ENCODE peak calls at places on chromosomes 13 and 19, in six cellular contexts. B, Y, X, I, R and V are unnamed samples.

GRCh38 chr19:43290568-43291359 is 21.4 kb upstream of the PSG9 start:
- DNase-seq in X (no peak), B (no peak), Y (no peak), I (peak), R (no peak), V (no peak)

GRCh38 chr19:35549174-35549788 is 3.9 kb downstream of the TMEM147 start:
- DNase-seq in R (no peak), I (peak), X (peak), Y (peak), B (no peak), V (peak)

GRCh38 chr19:41421314-41421713 is 5.9 kb downstream of the B3GNT8 start:
- DNase-seq in R (no peak), Y (no peak), I (no peak), B (no peak), X (no peak), V (no peak)

GRCh38 chr13:99393791-99394735 is 86.9 kb upstream of the GPR183 start:
- DNase-seq in Y (no peak), X (no peak), I (no peak), B (no peak), R (no peak), V (no peak)

GRCh38 chr19:16263115-16263839 is 61.3 kb upstream of the KLF2 start:
- DNase-seq in B (no peak), I (no peak), Y (no peak), R (no peak), X (no peak), V (no peak)

GRCh38 chr19:17949956-17950309 is 17.0 kb upstream of the KCNN1 start:
- DNase-seq in B (no peak), R (no peak), X (no peak), I (no peak), Y (no peak), V (no peak)

GRCh38 chr13:79869326-79869725 is 388.4 kb downstream of the NDFIP2 start:
- DNase-seq in R (no peak), I (no peak), B (peak), Y (peak), X (no peak), V (peak)

GRCh38 chr13:86907116-86907515 is 764.1 kb upstream of the SLITRK5 start:
- DNase-seq in R (no peak), X (no peak), Y (no peak), B (no peak), I (no peak), V (no peak)

GRCh38 chr19:24059572-24060295 is 27.3 kb upstream of the ZNF254 start:
- DNase-seq in X (no peak), I (no peak), R (no peak), B (no peak), Y (peak), V (peak)

GRCh38 chr13:71610876-71611275 is 256.1 kb downstream of the DACH1 start:
- DNase-seq in I (no peak), R (no peak), Y (no peak), B (no peak), X (no peak), V (no peak)

GRCh38 chr13:108213946-108214345 is 1.4 kb downstream of the LIG4 start:
- DNase-seq in I (no peak), X (no peak), R (no peak), B (no peak), Y (peak), V (peak)

GRCh38 chr19:44657211-44657921 is 13.7 kb downstream of the PVR start:
- DNase-seq in Y (peak), R (peak), X (peak), B (no peak), I (peak), V (peak)

GRCh38 chr13:81048026-81048461 is 707.1 kb upstream of the SPRY2 start:
- DNase-seq in Y (no peak), X (no peak), B (peak), R (no peak), I (no peak), V (no peak)

GRCh38 chr13:34104853-34105252 is 286.9 kb downstream of the RFC3 start:
- DNase-seq in Y (no peak), I (no peak), X (no peak), B (no peak), R (no peak), V (no peak)

GRCh38 chr19:36605839-36606478 is 846 bp downstream of the ZNF382 start:
- DNase-seq in X (no peak), B (no peak), R (no peak), Y (no peak), I (peak), V (no peak)

GRCh38 chr19:55690769-55691545 is 15.9 kb downstream of the EPN1 start:
- DNase-seq in X (no peak), B (no peak), I (no peak), R (no peak), Y (no peak), V (no peak)

GRCh38 chr13:90447735-90448103 is 899.8 kb upstream of the MIR17HG start:
- DNase-seq in R (no peak), B (peak), I (peak), Y (peak), X (no peak), V (peak)

GRCh38 chr19:10961073-10961762 is 388 bp downstream of the SMARCA4 start:
- DNase-seq in X (no peak), R (no peak), Y (no peak), B (no peak), I (peak), V (peak)

GRCh38 chr13:113874579-113875428 is 10.9 kb upstream of the GAS6 start:
- DNase-seq in R (no peak), B (no peak), X (no peak), Y (no peak), I (no peak), V (no peak)

GRCh38 chr19:41552558-41552957 is 23.4 kb upstream of the CEACAM21 start:
- DNase-seq in X (no peak), Y (no peak), I (no peak), B (no peak), R (no peak), V (no peak)

GRCh38 chr13:28251462-28251861 is 113.1 kb downstream of the PAN3 start:
- DNase-seq in R (no peak), B (no peak), I (no peak), X (no peak), Y (no peak), V (no peak)

GRCh38 chr19:18253716-18254115 is 20.5 kb downstream of the IQCN start:
- DNase-seq in X (no peak), Y (peak), B (no peak), R (no peak), I (no peak), V (peak)

GRCh38 chr13:22848539-22849052 is 332.2 kb upstream of the SGCG start:
- DNase-seq in B (no peak), I (no peak), X (no peak), Y (no peak), R (no peak), V (no peak)

GRCh38 chr19:16078759-16079707 is 2.7 kb downstream of the TPM4 start:
- DNase-seq in R (peak), X (peak), Y (peak), I (peak), B (peak), V (peak)

GRCh38 chr19:5782322-5782721 is 2.2 kb downstream of the PRR22 start:
- DNase-seq in X (no peak), R (no peak), Y (no peak), B (no peak), I (no peak), V (no peak)

DNA sequence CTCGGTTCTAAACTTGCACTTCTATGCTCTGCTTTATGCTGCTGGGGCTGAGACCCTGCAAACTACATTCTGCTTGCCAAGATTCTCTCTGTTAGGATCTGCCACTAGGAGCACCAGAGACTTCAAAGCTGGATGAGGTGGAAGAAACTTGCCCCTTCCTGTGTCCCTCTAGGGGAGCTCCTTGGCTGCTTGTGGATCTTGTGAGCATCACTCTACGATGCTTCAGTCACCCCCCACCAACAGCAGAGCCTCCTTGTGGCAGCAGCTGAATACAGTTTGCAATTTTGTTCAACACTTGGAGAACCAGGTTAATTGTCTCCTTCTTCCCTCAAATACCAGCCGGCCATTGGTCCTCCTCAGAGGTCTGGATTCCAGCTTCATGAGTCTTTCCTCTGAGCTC is 310.6 kb downstream of the FGF14 start:
- DNase-seq in R (no peak), I (no peak), Y (peak), X (no peak), B (no peak), V (peak)
- TF ChIP-seq CTCF in R (no peak), I (peak), Y (no peak), X (no peak), B (peak), V (peak)

GRCh38 chr13:105774739-105775460 is 760.6 kb downstream of the EFNB2 start:
- DNase-seq in B (peak), Y (peak), X (no peak), R (no peak), I (no peak), V (peak)
- H3K4me3 ChIP-seq in B (peak), Y (no peak), X (no peak), R (no peak), I (no peak), V (no peak)

GRCh38 chr19:48720613-48721296 is 1.2 kb upstream of the MAMSTR start:
- DNase-seq in Y (peak), I (peak), X (peak), B (peak), R (peak), V (peak)
- TF ChIP-seq CTCF in Y (no peak), I (peak), X (no peak), B (no peak), R (no peak), V (no peak)

DNA sequence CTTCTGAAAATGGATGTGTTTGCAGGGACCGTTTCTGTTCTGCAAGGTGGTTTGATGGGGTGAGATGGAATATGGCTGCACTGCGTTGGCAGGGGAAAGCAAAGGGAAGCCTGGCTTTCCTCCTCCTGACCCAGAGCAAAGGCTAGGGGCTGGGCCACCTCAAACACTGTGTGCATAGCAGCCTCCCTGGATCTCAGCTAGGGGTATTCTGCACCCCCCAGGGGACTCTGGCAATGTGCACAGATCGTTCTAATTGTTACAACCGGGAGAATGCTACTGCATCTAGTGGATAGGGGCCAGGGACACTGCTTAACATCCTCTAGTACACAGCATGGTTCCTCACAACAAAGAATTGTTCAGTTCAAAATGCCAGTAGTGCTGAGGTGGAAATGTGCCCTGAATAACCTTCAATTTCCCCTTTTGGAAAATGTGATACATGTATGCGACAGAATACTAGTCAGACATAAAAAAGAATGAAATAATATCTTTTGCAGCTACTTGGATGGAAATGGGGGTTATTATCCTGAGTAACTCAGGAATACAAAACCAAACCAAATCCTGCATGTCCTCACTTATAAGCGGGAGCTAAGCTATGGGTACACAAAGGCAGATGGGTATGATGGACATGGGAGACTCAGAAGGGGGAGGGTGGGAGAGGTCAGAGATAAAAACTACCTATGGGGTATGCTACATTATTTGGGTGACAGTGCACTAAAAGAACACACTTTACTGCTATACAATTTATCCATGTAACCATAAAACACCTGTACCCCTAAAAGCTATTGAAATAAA is 671.2 kb downstream of the UQCRFS1 start:
- DNase-seq in Y (no peak), B (no peak), R (no peak), X (no peak), I (no peak), V (no peak)
- H3K4me3 ChIP-seq in Y (no peak), B (no peak), R (no peak), X (no peak), I (no peak), V (no peak)

DNA sequence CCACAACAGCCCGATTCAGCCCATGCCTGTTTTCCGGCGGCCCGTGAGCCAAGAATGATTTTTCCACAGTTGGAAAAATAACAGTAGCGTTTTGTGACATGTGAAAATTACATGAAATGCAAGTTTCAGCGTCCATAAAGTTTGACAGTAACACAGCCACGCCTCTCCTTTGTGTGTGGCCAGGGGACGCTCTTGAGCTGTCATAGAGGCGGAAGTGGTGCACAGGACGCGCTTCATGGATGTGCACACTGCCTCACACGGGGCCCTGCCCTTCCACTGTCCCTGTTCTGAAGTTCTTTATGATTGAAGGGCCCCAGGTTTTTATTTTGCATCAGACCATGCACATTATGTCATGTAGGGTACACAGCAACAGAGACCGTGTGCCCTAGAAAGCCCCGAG is 12.4 kb upstream of the ELAVL1 start:
- DNase-seq in Y (no peak), I (no peak), X (no peak), R (no peak), B (no peak), V (no peak)
- TF ChIP-seq CTCF in Y (no peak), I (no peak), X (no peak), R (no peak), B (peak), V (no peak)

DNA sequence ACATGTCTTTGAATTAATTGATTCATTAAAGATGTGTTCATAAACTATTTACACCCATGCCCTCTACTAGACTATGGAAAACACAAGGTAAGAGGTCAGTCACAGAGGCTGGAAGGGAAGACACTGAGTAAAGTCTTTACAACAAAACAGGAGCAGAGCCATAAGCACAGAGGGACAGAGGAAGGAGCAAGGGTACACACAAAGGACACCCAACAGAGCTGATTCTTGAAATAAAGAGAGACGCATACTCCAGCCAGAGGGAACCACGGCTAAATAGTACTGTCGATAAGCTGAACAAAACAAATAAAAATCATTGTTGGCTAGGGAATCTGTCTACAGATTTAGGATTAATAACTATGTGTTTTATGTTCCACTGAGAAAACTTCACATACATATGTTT is 289.2 kb downstream of the EFNB2 start:
- DNase-seq in R (no peak), X (no peak), Y (no peak), B (no peak), I (no peak), V (no peak)
- H3K4me3 ChIP-seq in R (no peak), X (no peak), Y (no peak), B (no peak), I (no peak), V (no peak)